ENCODE peak calls at places on chromosomes 11 and 22, in six cellular contexts. One of them, this sample, is unnamed.

GRCh38 chr22:24582111-24582814 is 10.6 kb downstream of the LRRC75B start:
- DNase-seq in GM12891: no peak
- DNase-seq in K562: no peak
- DNase-seq in H1: no peak
- DNase-seq in HepG2: no peak
- DNase-seq in GM12878: no peak
- DNase-seq in this sample: no peak

GRCh38 chr11:94760296-94760695 is 7.9 kb upstream of the AMOTL1 start:
- DNase-seq in GM12891: no peak
- DNase-seq in K562: no peak
- DNase-seq in H1: no peak
- DNase-seq in HepG2: no peak
- DNase-seq in GM12878: no peak
- DNase-seq in this sample: no peak

GRCh38 chr11:57514538-57515331 is 767 bp downstream of the SLC43A1 start:
- DNase-seq in GM12891: peak; percentile 64
- DNase-seq in K562: peak; percentile 75
- DNase-seq in H1: no peak
- DNase-seq in HepG2: peak; percentile 46
- DNase-seq in GM12878: no peak
- DNase-seq in this sample: peak; percentile 62

GRCh38 chr11:47378011-47378835 is at the start of gene SPI1:
- DNase-seq in GM12891: peak; percentile 84
- DNase-seq in K562: peak; percentile 88
- DNase-seq in H1: no peak
- DNase-seq in HepG2: no peak
- DNase-seq in GM12878: peak; percentile 41
- DNase-seq in this sample: peak; percentile 80

GRCh38 chr11:63939351-63939920 is 634 bp downstream of the NAA40 start:
- DNase-seq in GM12891: no peak
- DNase-seq in K562: no peak
- DNase-seq in H1: no peak
- DNase-seq in HepG2: no peak
- DNase-seq in GM12878: no peak
- DNase-seq in this sample: no peak

GRCh38 chr11:15446315-15446714 is 331.6 kb downstream of the INSC start:
- DNase-seq in GM12891: no peak
- DNase-seq in K562: no peak
- DNase-seq in H1: no peak
- DNase-seq in HepG2: no peak
- DNase-seq in GM12878: no peak
- DNase-seq in this sample: no peak

GRCh38 chr22:40491990-40492631 is 121.7 kb downstream of the SGSM3 start:
- DNase-seq in GM12891: peak; percentile 40
- DNase-seq in K562: no peak
- DNase-seq in H1: no peak
- DNase-seq in HepG2: no peak
- DNase-seq in GM12878: peak; percentile 95
- DNase-seq in this sample: peak; percentile 34

GRCh38 chr11:85028329-85029101 is 598.6 kb downstream of the DLG2 start:
- DNase-seq in GM12891: no peak
- DNase-seq in K562: no peak
- DNase-seq in H1: no peak
- DNase-seq in HepG2: no peak
- DNase-seq in GM12878: no peak
- DNase-seq in this sample: no peak

GRCh38 chr11:15649371-15650104 is 534.8 kb downstream of the INSC start:
- DNase-seq in GM12891: no peak
- DNase-seq in K562: no peak
- DNase-seq in H1: no peak
- DNase-seq in HepG2: no peak
- DNase-seq in GM12878: no peak
- DNase-seq in this sample: no peak

GRCh38 chr11:18452927-18453326 is 2.7 kb upstream of the LDHAL6A start:
- DNase-seq in GM12891: no peak
- DNase-seq in K562: no peak
- DNase-seq in H1: no peak
- DNase-seq in HepG2: no peak
- DNase-seq in GM12878: no peak
- DNase-seq in this sample: no peak

GRCh38 chr11:27211370-27212127 is 151.5 kb downstream of the CCDC34 start:
- DNase-seq in GM12891: no peak
- DNase-seq in K562: peak; percentile 38
- DNase-seq in H1: no peak
- DNase-seq in HepG2: no peak
- DNase-seq in GM12878: no peak
- DNase-seq in this sample: no peak

GRCh38 chr11:122649133-122649532 is 6.4 kb upstream of the UBASH3B start:
- DNase-seq in GM12891: no peak
- DNase-seq in K562: no peak
- DNase-seq in H1: no peak
- DNase-seq in HepG2: no peak
- DNase-seq in GM12878: no peak
- DNase-seq in this sample: no peak

GRCh38 chr11:114614127-114614720 is 18.6 kb upstream of the NXPE4 start:
- DNase-seq in GM12891: no peak
- DNase-seq in K562: no peak
- DNase-seq in H1: no peak
- DNase-seq in HepG2: no peak
- DNase-seq in GM12878: no peak
- DNase-seq in this sample: no peak

GRCh38 chr11:102452461-102453285 is at the start of gene TMEM123:
- DNase-seq in GM12891: peak; percentile 64
- DNase-seq in K562: peak; percentile 89
- DNase-seq in H1: peak; percentile 33
- DNase-seq in HepG2: peak; percentile 71
- DNase-seq in GM12878: no peak
- DNase-seq in this sample: peak; percentile 66

GRCh38 chr11:1219446-1219835 is 3.4 kb upstream of the MUC5B start:
- DNase-seq in GM12891: no peak
- DNase-seq in K562: no peak
- DNase-seq in H1: no peak
- DNase-seq in HepG2: no peak
- DNase-seq in GM12878: no peak
- DNase-seq in this sample: peak; percentile 11

GRCh38 chr22:10741210-10741609 is 4786.8 kb upstream of the OR11H1 start:
- DNase-seq in GM12891: no peak
- DNase-seq in K562: no peak
- DNase-seq in H1: no peak
- DNase-seq in HepG2: no peak
- DNase-seq in GM12878: no peak
- DNase-seq in this sample: no peak

DNA sequence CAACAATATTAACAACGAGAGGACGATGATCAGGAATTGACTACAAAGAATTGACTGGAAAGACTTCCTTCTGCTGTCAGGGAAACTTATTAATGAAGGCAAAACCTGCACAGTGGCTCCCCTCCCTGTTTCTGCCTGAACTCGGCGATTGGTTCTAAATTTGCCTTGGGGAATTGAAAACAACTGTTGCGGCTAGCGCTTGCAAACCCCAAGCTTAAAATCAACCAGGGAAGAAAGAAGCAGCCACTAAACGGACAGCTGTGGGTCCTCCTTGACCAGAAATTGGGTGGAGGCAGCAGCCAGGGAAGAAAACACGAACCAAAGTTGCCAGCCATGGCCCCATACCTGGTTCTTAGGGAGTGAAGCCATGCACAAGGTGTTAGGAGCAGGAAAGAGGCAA is 383.5 kb upstream of the CADM1 start:
- DNase-seq in GM12891: no peak
- DNase-seq in K562: no peak
- DNase-seq in H1: no peak
- DNase-seq in HepG2: no peak
- DNase-seq in GM12878: no peak
- DNase-seq in this sample: no peak
- TF ChIP-seq TAF1 in GM12891: no peak
- TF ChIP-seq TAF1 in K562: no peak
- TF ChIP-seq TAF1 in H1: no peak
- TF ChIP-seq TAF1 in HepG2: no peak
- TF ChIP-seq TAF1 in GM12878: no peak
- TF ChIP-seq TAF1 in this sample: no peak

GRCh38 chr11:2992234-2992999 is at the start of gene NAP1L4:
- DNase-seq in GM12891: peak; percentile 99
- DNase-seq in K562: peak; percentile 99
- DNase-seq in H1: peak; percentile 93
- DNase-seq in HepG2: peak; percentile 93
- DNase-seq in GM12878: peak; percentile 91
- DNase-seq in this sample: peak; percentile 99
- TF ChIP-seq POLR2A in GM12891: peak; percentile 58
- TF ChIP-seq POLR2A in K562: peak; percentile 91
- TF ChIP-seq POLR2A in H1: peak; percentile 60
- TF ChIP-seq POLR2A in HepG2: peak; percentile 83
- TF ChIP-seq POLR2A in GM12878: peak; percentile 87
- TF ChIP-seq POLR2A in this sample: peak; percentile 78

GRCh38 chr22:44037519-44038370 is 13.6 kb downstream of the PARVB start:
- DNase-seq in GM12891: no peak
- DNase-seq in K562: no peak
- DNase-seq in H1: no peak
- DNase-seq in HepG2: no peak
- DNase-seq in GM12878: no peak
- DNase-seq in this sample: no peak
- TF ChIP-seq POLR2AphosphoS5 in GM12891: no peak
- TF ChIP-seq POLR2AphosphoS5 in K562: no peak
- TF ChIP-seq POLR2AphosphoS5 in H1: no peak
- TF ChIP-seq POLR2AphosphoS5 in HepG2: no peak
- TF ChIP-seq POLR2AphosphoS5 in GM12878: no peak
- TF ChIP-seq POLR2AphosphoS5 in this sample: no peak

DNA sequence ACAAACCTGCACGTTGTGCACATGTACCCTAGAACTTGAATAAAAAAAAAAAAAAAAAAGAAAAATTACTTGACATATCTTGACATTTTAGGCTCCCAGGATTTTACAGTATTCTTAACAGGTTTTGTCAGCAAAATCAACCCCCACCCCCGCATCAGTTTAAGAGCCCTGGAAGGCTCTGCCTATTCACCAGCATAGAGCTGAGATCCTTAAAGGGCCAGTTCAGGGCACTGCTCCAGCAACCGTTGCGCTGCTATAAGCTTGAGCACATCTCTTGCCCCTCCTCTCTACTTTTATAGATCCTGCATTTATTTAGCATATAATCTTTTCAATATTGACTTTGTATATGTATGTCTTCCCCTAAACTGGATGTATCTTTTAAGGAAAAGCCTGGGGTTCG is 697 bp upstream of the PAFAH1B2 start:
- DNase-seq in GM12891: no peak
- DNase-seq in K562: peak; percentile 27
- DNase-seq in H1: no peak
- DNase-seq in HepG2: no peak
- DNase-seq in GM12878: no peak
- DNase-seq in this sample: no peak
- TF ChIP-seq TAF1 in GM12891: no peak
- TF ChIP-seq TAF1 in K562: no peak
- TF ChIP-seq TAF1 in H1: no peak
- TF ChIP-seq TAF1 in HepG2: no peak
- TF ChIP-seq TAF1 in GM12878: no peak
- TF ChIP-seq TAF1 in this sample: no peak

DNA sequence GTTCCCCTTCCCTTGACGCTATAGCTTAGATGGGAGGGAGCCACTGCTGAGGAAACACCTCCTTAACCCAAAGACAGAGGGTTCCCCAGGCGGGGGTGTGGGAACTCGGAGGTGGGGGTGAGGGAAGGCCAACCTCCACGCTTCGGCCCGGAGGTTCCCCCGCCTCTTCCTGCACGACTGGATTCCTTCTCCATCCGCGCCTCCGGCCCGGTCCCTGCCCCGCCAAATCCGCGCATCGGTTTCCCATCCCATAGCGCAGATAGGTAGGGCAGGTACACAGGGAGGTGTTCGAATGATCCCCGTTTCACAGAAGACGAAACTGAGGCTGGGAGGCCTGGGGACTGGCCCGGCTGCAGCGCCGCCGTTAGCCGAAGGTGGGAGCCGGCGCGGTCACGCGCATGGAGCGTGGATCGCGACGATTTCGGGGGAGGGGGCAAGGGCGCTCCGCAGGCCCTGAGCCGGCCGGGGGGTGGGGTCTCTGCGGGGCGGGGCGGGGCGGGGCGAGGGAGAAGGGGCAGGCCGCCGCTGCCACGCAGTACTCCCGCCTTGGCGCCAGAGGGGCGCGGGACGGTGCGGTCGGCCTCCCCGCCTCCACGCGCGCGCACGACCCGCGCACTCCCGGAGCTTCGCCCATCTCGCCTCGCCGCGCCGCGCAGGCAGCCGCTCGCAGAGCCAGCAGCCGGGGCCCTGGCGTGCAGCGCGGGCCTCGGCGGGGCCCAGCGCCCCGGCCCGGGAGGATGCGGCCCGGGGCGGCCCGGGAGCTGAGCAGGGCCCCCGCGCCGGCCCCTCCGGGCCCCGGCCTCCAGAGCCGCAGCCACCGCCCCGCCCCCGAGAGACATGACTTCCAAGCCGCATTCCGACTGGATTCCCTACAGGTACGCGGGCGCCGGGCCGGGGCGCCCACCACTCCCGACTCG is at the start of gene TUB:
- DNase-seq in GM12891: peak; percentile 54
- DNase-seq in K562: no peak
- DNase-seq in H1: no peak
- DNase-seq in HepG2: no peak
- DNase-seq in GM12878: no peak
- DNase-seq in this sample: no peak
- TF ChIP-seq POLR2A in GM12891: no peak
- TF ChIP-seq POLR2A in K562: no peak
- TF ChIP-seq POLR2A in H1: no peak
- TF ChIP-seq POLR2A in HepG2: no peak
- TF ChIP-seq POLR2A in GM12878: no peak
- TF ChIP-seq POLR2A in this sample: no peak

GRCh38 chr11:126339866-126340434 is 15.5 kb upstream of the ST3GAL4 start:
- DNase-seq in GM12891: no peak
- DNase-seq in K562: no peak
- DNase-seq in H1: no peak
- DNase-seq in HepG2: no peak
- DNase-seq in GM12878: no peak
- DNase-seq in this sample: no peak
- TF ChIP-seq POLR2AphosphoS5 in GM12891: no peak
- TF ChIP-seq POLR2AphosphoS5 in K562: no peak
- TF ChIP-seq POLR2AphosphoS5 in H1: no peak
- TF ChIP-seq POLR2AphosphoS5 in HepG2: no peak
- TF ChIP-seq POLR2AphosphoS5 in GM12878: no peak
- TF ChIP-seq POLR2AphosphoS5 in this sample: no peak

This sample was measured in GM12892.